ENCODE peak calls at places on chromosomes 1 and 21, in nine cellular contexts. I is HFFc6, G is B cell, C is GM10248, S is WTC11, U is stomach, E is cardiac fibroblast, Z is heart right ventricle, M is AG04450. B is an unnamed sample.

GRCh38 chr21:36207577-36208320 is 51.1 kb downstream of the DOP1B start:
- DNase-seq in U (no peak), G (no peak), C (no peak), I (peak; percentile 70), E (no peak), S (no peak), Z (no peak), M (no peak), B (no peak)

GRCh38 chr1:116769050-116769449 is 14.8 kb downstream of the CD2 start:
- DNase-seq in S (no peak), G (no peak), U (no peak), M (no peak), I (no peak), Z (no peak), C (no peak), E (no peak), B (no peak)

GRCh38 chr1:94209425-94209824 is 28.0 kb downstream of the ARHGAP29 start:
- DNase-seq in I (no peak), U (no peak), E (peak; percentile 59), M (no peak), C (no peak), Z (no peak), G (no peak), S (no peak), B (no peak)

GRCh38 chr1:55156093-55156492 is 59.1 kb downstream of the USP24 start:
- DNase-seq in Z (no peak), C (no peak), M (peak; percentile 3), E (no peak), G (no peak), I (peak; percentile 22), U (no peak), S (no peak), B (no peak)

GRCh38 chr1:4101434-4102150 is 201.5 kb upstream of the C1orf174 start:
- DNase-seq in I (no peak), S (no peak), E (no peak), Z (no peak), G (peak; percentile 15), M (no peak), C (no peak), U (no peak), B (no peak)

GRCh38 chr1:40059292-40059959 is 18.9 kb downstream of the CAP1 start:
- DNase-seq in E (peak; percentile 86), M (no peak), C (no peak), S (peak; percentile 53), Z (no peak), I (peak; percentile 48), G (no peak), U (no peak), B (peak; percentile 5)

GRCh38 chr1:49552101-49552500 is 471.7 kb downstream of the AGBL4 start:
- DNase-seq in E (no peak), Z (no peak), M (no peak), C (no peak), I (no peak), G (no peak), S (no peak), U (no peak), B (no peak)

GRCh38 chr1:9728451-9729295 is 77.1 kb downstream of the PIK3CD start:
- DNase-seq in C (no peak), M (no peak), E (no peak), I (no peak), G (no peak), Z (no peak), S (no peak), U (no peak), B (no peak)

GRCh38 chr1:76314730-76315129 is 240.2 kb downstream of the ST6GALNAC3 start:
- DNase-seq in G (no peak), C (no peak), E (no peak), M (no peak), U (no peak), S (no peak), Z (no peak), I (no peak), B (no peak)

GRCh38 chr1:15181564-15181963 is 28.0 kb downstream of the TMEM51 start:
- DNase-seq in I (no peak), U (no peak), M (no peak), S (no peak), Z (no peak), C (no peak), E (no peak), G (no peak), B (no peak)

GRCh38 chr1:158078569-158079080 is 85.2 kb downstream of the KIRREL1 start:
- DNase-seq in Z (no peak), U (no peak), M (no peak), C (no peak), G (no peak), E (no peak), I (no peak), S (no peak), B (no peak)

GRCh38 chr1:154867841-154868610 is 2.1 kb downstream of the KCNN3 start:
- DNase-seq in E (no peak), U (no peak), G (no peak), S (no peak), C (no peak), I (no peak), Z (no peak), M (no peak), B (no peak)

GRCh38 chr21:15252437-15252836 is 187.6 kb upstream of the NRIP1 start:
- DNase-seq in I (no peak), Z (no peak), G (no peak), S (no peak), U (no peak), C (no peak), E (no peak), M (no peak), B (no peak)

GRCh38 chr21:21688877-21689276 is 690.7 kb downstream of the NCAM2 start:
- DNase-seq in I (peak; percentile 36), U (no peak), Z (peak; percentile 4), C (no peak), S (peak; percentile 61), E (peak; percentile 51), G (no peak), M (no peak), B (no peak)
- TF ChIP-seq CTCF in I (peak; percentile 81), U (no peak), Z (peak; percentile 30), C (no peak), S (peak; percentile 32), E (peak; percentile 53), G (no peak), M (peak; percentile 70), B (no peak)

GRCh38 chr21:38039369-38039768 is 123.1 kb upstream of the KCNJ6 start:
- DNase-seq in S (no peak), Z (no peak), C (no peak), G (no peak), U (no peak), M (no peak), I (no peak), E (no peak), B (no peak)
- TF ChIP-seq CTCF in S (no peak), Z (no peak), C (no peak), G (no peak), U (no peak), M (no peak), I (no peak), E (no peak), B (no peak)

GRCh38 chr1:31739281-31739853 is 24.8 kb downstream of the ADGRB2 start:
- DNase-seq in E (no peak), I (no peak), C (no peak), U (no peak), M (no peak), Z (no peak), G (peak; percentile 57), S (peak; percentile 62), B (peak; percentile 47)
- TF ChIP-seq CTCF in E (no peak), I (no peak), C (no peak), U (no peak), M (no peak), Z (no peak), G (no peak), S (no peak), B (no peak)

DNA sequence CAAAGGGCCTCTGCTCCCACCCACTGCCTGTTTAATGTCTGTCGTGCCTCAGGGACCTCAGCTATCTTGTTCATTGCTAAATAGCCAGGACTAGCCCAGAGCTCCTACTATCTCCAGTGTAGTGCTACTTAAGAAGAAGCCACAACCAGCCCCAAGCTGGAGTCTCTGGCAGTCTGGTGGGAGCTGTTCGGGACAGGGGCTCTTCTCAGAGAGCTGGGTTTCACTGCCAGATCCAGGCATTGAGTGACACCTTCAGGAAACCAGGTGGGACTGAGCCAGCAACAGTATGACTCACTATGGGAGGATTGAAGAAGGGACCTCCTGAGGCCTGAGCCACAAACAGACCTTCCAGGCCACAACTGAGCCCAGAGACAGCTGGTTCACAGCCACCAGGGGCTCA is 25.4 kb downstream of the MATN1 start:
- DNase-seq in I (no peak), Z (no peak), G (no peak), S (no peak), M (no peak), E (peak; percentile 45), U (no peak), C (peak; percentile 47), B (no peak)
- TF ChIP-seq CTCF in I (no peak), Z (no peak), G (no peak), S (no peak), M (no peak), E (no peak), U (no peak), C (no peak), B (no peak)

GRCh38 chr21:41501919-41502318 is 6.0 kb downstream of the TMPRSS2 start:
- DNase-seq in Z (no peak), U (no peak), M (no peak), E (no peak), S (no peak), G (no peak), C (no peak), I (no peak), B (no peak)
- TF ChIP-seq CTCF in Z (no peak), U (no peak), M (no peak), E (no peak), S (no peak), G (no peak), C (no peak), I (no peak), B (no peak)

DNA sequence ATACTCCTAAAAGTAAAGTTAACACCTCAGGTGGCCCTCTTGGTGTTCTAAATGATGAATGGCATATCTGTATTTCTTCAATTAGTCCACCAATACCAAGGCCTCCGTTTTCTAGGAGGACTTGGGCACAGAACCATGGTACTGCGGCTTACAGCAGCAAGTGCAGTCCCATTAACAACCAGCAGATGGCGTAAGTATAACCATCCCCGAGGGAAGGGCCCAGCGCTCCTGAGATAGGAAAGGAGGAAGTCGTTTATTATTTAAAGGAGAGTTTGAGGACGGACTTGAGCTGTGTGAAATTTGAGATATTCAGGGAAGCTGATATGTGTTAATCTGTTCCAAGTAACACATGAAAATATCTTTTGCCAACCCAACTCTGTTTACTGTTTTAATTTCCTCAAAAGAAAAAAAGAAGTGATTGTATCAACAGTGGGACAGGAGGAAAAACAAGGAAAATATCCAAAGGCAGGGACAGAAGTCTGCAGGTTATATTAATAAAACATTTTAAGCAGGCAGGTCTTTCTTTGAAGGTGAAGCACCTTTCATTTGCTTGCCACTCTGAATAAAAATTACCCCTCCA is 37.7 kb upstream of the KCNJ15 start:
- DNase-seq in S (peak; percentile 76), U (peak; percentile 83), C (peak; percentile 58), M (peak; percentile 58), Z (peak; percentile 72), E (peak; percentile 87), G (peak; percentile 41), I (peak; percentile 58), B (peak; percentile 75)
- TF ChIP-seq CTCF in S (peak; percentile 91), U (peak; percentile 98), C (peak; percentile 87), M (peak; percentile 98), Z (peak; percentile 93), E (peak; percentile 96), G (peak; percentile 89), I (peak; percentile 98), B (peak; percentile 68)